ENCODE peak calls at places on chromosomes 4 and X, in five cellular contexts. P is neural crest cell, T is AG04449, Q is mucosa of descending colon, V is GM23338. R is an unnamed sample.

GRCh38 chr4:61406677-61407076 is 206.6 kb downstream of the ADGRL3 start:
- DNase-seq in V (no peak), Q (no peak), T (no peak), P (no peak), R (no peak)

GRCh38 chr4:148261861-148262260 is 180.4 kb downstream of the NR3C2 start:
- DNase-seq in T (no peak), P (no peak), V (no peak), Q (no peak), R (no peak)

GRCh38 chr4:1504786-1505500 is 98.7 kb upstream of the NKX1-1 start:
- DNase-seq in V (no peak), P (no peak), T (no peak), Q (no peak), R (peak)

GRCh38 chrX:13692771-13693231 is 3.9 kb downstream of the RAB9A start:
- DNase-seq in Q (no peak), P (no peak), V (no peak), T (no peak), R (no peak)

GRCh38 chr4:145216532-145216931 is 36.1 kb upstream of the OTUD4 start:
- DNase-seq in P (no peak), T (no peak), Q (no peak), V (peak), R (no peak)

GRCh38 chr4:38328963-38329729 is 334.9 kb upstream of the KLF3 start:
- DNase-seq in P (no peak), Q (no peak), T (no peak), V (no peak), R (no peak)

GRCh38 chrX:1126738-1127137 is 85.7 kb downstream of the CRLF2 start:
- DNase-seq in Q (no peak), T (no peak), P (no peak), V (no peak), R (no peak)

GRCh38 chr4:2870098-2870497 is 26.5 kb downstream of the ADD1 start:
- DNase-seq in T (no peak), V (no peak), P (no peak), Q (no peak), R (no peak)

GRCh38 chrX:66015152-66015827 is 24.6 kb downstream of the VSIG4 start:
- DNase-seq in T (no peak), P (no peak), V (no peak), Q (peak), R (no peak)

GRCh38 chr4:21366840-21367239 is 581.7 kb downstream of the KCNIP4 start:
- DNase-seq in V (no peak), Q (no peak), P (no peak), T (no peak), R (no peak)

GRCh38 chr4:173990879-173991231 is 292.6 kb downstream of the FBXO8 start:
- DNase-seq in V (peak), P (no peak), T (no peak), Q (peak), R (no peak)

GRCh38 chr4:75769044-75769443 is 44.7 kb downstream of the USO1 start:
- DNase-seq in P (no peak), V (no peak), Q (no peak), T (peak), R (no peak)

GRCh38 chr4:117596917-117597316 is 437.4 kb upstream of the NDST3 start:
- DNase-seq in Q (no peak), V (no peak), P (no peak), T (no peak), R (no peak)

GRCh38 chr4:20916106-20916505 is 215.8 kb downstream of the PACRGL start:
- DNase-seq in Q (peak), T (no peak), P (no peak), V (no peak), R (no peak)

GRCh38 chr4:109298279-109299010 is 4.0 kb downstream of the COL25A1 start:
- DNase-seq in Q (no peak), T (no peak), P (no peak), V (peak), R (peak)

GRCh38 chr4:149887091-149887490 is 71.4 kb upstream of the IQCM start:
- DNase-seq in P (no peak), V (no peak), Q (no peak), T (no peak), R (no peak)

GRCh38 chrX:43316161-43316560 is 339.9 kb upstream of the MAOA start:
- DNase-seq in V (no peak), T (no peak), P (no peak), Q (no peak), R (no peak)

GRCh38 chr4:13524504-13525243 is 19.6 kb downstream of the NKX3-2 start:
- DNase-seq in T (no peak), Q (no peak), P (no peak), V (peak), R (no peak)

GRCh38 chr4:145935253-145936141 is 3.1 kb downstream of the ZNF827 start:
- DNase-seq in T (no peak), P (peak), Q (peak), V (peak), R (peak)

GRCh38 chr4:56803473-56803872 is 18.0 kb downstream of the SPINK2 start:
- DNase-seq in T (no peak), V (no peak), P (no peak), Q (peak), R (no peak)

GRCh38 chrX:135977611-135978010 is 3.8 kb upstream of the MMGT1 start:
- DNase-seq in V (no peak), Q (no peak), P (no peak), T (no peak), R (no peak)

GRCh38 chr4:139857021-139857420 is 191.4 kb downstream of the MGST2 start:
- DNase-seq in V (no peak), P (no peak), T (no peak), Q (no peak), R (no peak)

GRCh38 chr4:70958681-70959080 is 34.8 kb upstream of the DCK start:
- DNase-seq in Q (no peak), P (no peak), T (peak), V (no peak), R (no peak)

R was measured in iPS-NIHi11.